ENCODE peak calls at places on chromosomes 1 and 21, in five cellular contexts. D, Z, H, X and E are unnamed samples.

GRCh38 chr1:187893471-187893870 is 1064.7 kb downstream of the PLA2G4A start:
- DNase-seq in D (no peak), Z (no peak), H (no peak), X (no peak), E (no peak)

GRCh38 chr1:63797056-63797726 is 23.4 kb downstream of the ROR1 start:
- DNase-seq in D (no peak), Z (peak; percentile 78), H (no peak), X (no peak), E (no peak)

GRCh38 chr1:66253330-66253921 is 280.5 kb upstream of the SGIP1 start:
- DNase-seq in D (peak; percentile 82), Z (peak; percentile 82), H (peak; percentile 25), X (peak; percentile 72), E (peak; percentile 77)

GRCh38 chr1:213154056-213154677 is 103.1 kb downstream of the RPS6KC1 start:
- DNase-seq in D (no peak), Z (no peak), H (no peak), X (no peak), E (no peak)

GRCh38 chr1:182259229-182259872 is 132.2 kb downstream of the GLUL start:
- DNase-seq in D (peak; percentile 80), Z (peak; percentile 79), H (peak; percentile 69), X (peak; percentile 73), E (peak; percentile 92)

GRCh38 chr1:69976896-69977295 is 228.5 kb downstream of the LRRC40 start:
- DNase-seq in D (peak; percentile 13), Z (peak; percentile 51), H (no peak), X (no peak), E (peak; percentile 4)

GRCh38 chr1:206911064-206911663 is 10.6 kb downstream of the FCMR start:
- DNase-seq in D (peak; percentile 81), Z (peak; percentile 83), H (peak; percentile 29), X (peak; percentile 74), E (peak; percentile 60)

GRCh38 chr21:31977816-31978215 is 105.0 kb downstream of the HUNK start:
- DNase-seq in D (no peak), Z (no peak), H (no peak), X (no peak), E (no peak)

GRCh38 chr1:163163861-163164582 is 38.7 kb downstream of the RGS5 start:
- DNase-seq in D (peak; percentile 56), Z (peak; percentile 46), H (no peak), X (no peak), E (peak; percentile 92)

GRCh38 chr21:42227909-42228708 is 9.2 kb downstream of the ABCG1 start:
- DNase-seq in D (peak; percentile 75), Z (peak; percentile 70), H (peak; percentile 94), X (peak; percentile 82), E (peak; percentile 71)

GRCh38 chr1:224616761-224617409 is 768 bp downstream of the CNIH3 start:
- DNase-seq in D (no peak), Z (no peak), H (no peak), X (no peak), E (no peak)

GRCh38 chr1:203776636-203777035 is 11.7 kb downstream of the LAX1 start:
- DNase-seq in D (no peak), Z (no peak), H (no peak), X (no peak), E (no peak)

GRCh38 chr1:164949758-164950452 is 390.9 kb downstream of the PBX1 start:
- DNase-seq in D (no peak), Z (no peak), H (no peak), X (no peak), E (no peak)

GRCh38 chr1:56576880-56577858 is 2.2 kb downstream of the PLPP3 start:
- DNase-seq in D (peak; percentile 64), Z (peak; percentile 28), H (no peak), X (peak; percentile 42), E (peak; percentile 58)

GRCh38 chr1:239819075-239819474 is 272.6 kb upstream of the FMN2 start:
- DNase-seq in D (no peak), Z (no peak), H (no peak), X (no peak), E (no peak)

GRCh38 chr1:17892225-17892624 is 137.1 kb downstream of the ACTL8 start:
- DNase-seq in D (no peak), Z (no peak), H (no peak), X (no peak), E (no peak)

GRCh38 chr21:39518055-39518844 is 66.5 kb downstream of the SH3BGR start:
- DNase-seq in D (peak; percentile 53), Z (peak; percentile 52), H (peak; percentile 37), X (peak; percentile 57), E (peak; percentile 52)

GRCh38 chr1:159753386-159753785 is 27.4 kb upstream of the DUSP23 start:
- DNase-seq in D (no peak), Z (no peak), H (no peak), X (no peak), E (peak; percentile 89)

GRCh38 chr21:42614811-42615342 is 38.5 kb upstream of the PDE9A start:
- DNase-seq in D (no peak), Z (peak; percentile 5), H (peak; percentile 43), X (no peak), E (peak; percentile 90)

GRCh38 chr21:14989359-14989758 is 75.4 kb downstream of the NRIP1 start:
- DNase-seq in D (no peak), Z (no peak), H (no peak), X (no peak), E (no peak)

GRCh38 chr1:32128479-32128878 is 20.6 kb downstream of the KPNA6 start:
- DNase-seq in D (no peak), Z (no peak), H (no peak), X (no peak), E (no peak)

GRCh38 chr1:75134939-75135828 is 996 bp downstream of the LHX8 start:
- DNase-seq in D (peak; percentile 55), Z (no peak), H (no peak), X (no peak), E (no peak)

GRCh38 chr1:200415693-200416593 is 6.1 kb upstream of the ZNF281 start:
- DNase-seq in D (peak; percentile 96), Z (peak; percentile 93), H (no peak), X (peak; percentile 69), E (peak; percentile 94)

GRCh38 chr1:6743189-6744101 is 41.8 kb upstream of the CAMTA1 start:
- DNase-seq in D (peak; percentile 83), Z (peak; percentile 89), H (no peak), X (no peak), E (peak; percentile 57)

GRCh38 chr1:183598386-183598785 is 8.1 kb upstream of the NCF2 start:
- DNase-seq in D (no peak), Z (no peak), H (no peak), X (peak; percentile 48), E (no peak)

GRCh38 chr1:155127105-155127671 is 488 bp upstream of the EFNA1 start:
- DNase-seq in D (peak; percentile 39), Z (peak; percentile 11), H (no peak), X (peak; percentile 77), E (peak; percentile 96)